ENCODE peak calls at places on chromosomes 13 and 19, in four cellular contexts. N is fibroblast of lung, M is astrocyte of the cerebellum, W is AG04449. X is an unnamed sample.

GRCh38 chr13:79385694-79386093 is 20.4 kb downstream of the RBM26 start:
- DNase-seq in W (no peak), N (no peak), M (no peak), X (no peak)

GRCh38 chr13:79867248-79867647 is 386.3 kb downstream of the NDFIP2 start:
- DNase-seq in W (peak; percentile 31), N (no peak), M (no peak), X (no peak)

GRCh38 chr13:80145291-80145690 is 195.6 kb downstream of the SPRY2 start:
- DNase-seq in W (no peak), M (no peak), N (no peak), X (no peak)

GRCh38 chr13:112897956-112898785 is 70.8 kb upstream of the MCF2L start:
- DNase-seq in M (no peak), W (no peak), N (no peak), X (no peak)

GRCh38 chr19:33697766-33698165 is 76.0 kb downstream of the CHST8 start:
- DNase-seq in M (no peak), W (no peak), N (no peak), X (no peak)

GRCh38 chr19:35177377-35178274 is 23.1 kb downstream of the FXYD5 start:
- DNase-seq in M (no peak), W (no peak), N (no peak), X (no peak)

GRCh38 chr13:110300090-110300815 is 6.7 kb downstream of the COL4A1 start:
- DNase-seq in M (no peak), W (no peak), N (peak; percentile 67), X (no peak)

GRCh38 chr19:52007805-52008557 is at the start of gene ZNF615:
- DNase-seq in M (peak; percentile 65), W (no peak), N (peak; percentile 88), X (no peak)

GRCh38 chr19:49502866-49503581 is 6.8 kb downstream of the RPS11 start:
- DNase-seq in M (peak; percentile 68), W (no peak), N (peak; percentile 91), X (no peak)

GRCh38 chr13:33087091-33087490 is 70.9 kb downstream of the KL start:
- DNase-seq in W (no peak), N (peak; percentile 15), M (no peak), X (no peak)

GRCh38 chr19:39846678-39847486 is 703 bp upstream of the FBL start:
- DNase-seq in W (no peak), M (no peak), N (no peak), X (no peak)

GRCh38 chr13:97226788-97227627 is 4.9 kb downstream of the MBNL2 start:
- DNase-seq in M (no peak), W (no peak), N (no peak), X (no peak)

GRCh38 chr19:8090932-8091331 is 38.4 kb downstream of the CCL25 start:
- DNase-seq in W (no peak), M (no peak), N (no peak), X (no peak)

GRCh38 chr19:49924004-49924880 is 4.8 kb upstream of the ATF5 start:
- DNase-seq in W (no peak), M (no peak), N (peak; percentile 39), X (no peak)

DNA sequence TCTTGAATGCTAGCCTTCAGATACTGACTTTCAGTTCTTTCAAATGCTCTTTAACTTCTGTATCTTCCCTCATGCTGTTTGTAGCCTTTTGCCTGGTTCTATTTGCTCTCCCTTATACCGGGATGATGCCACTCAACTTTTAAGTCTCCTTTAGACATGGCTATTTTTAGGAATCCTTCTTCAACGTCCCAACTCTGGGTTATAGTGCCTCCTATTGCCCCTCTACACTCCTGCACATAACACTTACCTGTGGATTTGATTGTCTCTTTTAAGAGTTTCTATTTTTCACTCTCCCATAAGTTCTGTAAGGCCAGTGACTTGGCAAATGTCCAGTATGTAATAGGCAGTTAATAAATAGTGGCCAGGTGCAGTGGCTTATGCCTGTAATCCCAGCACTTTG is 343.0 kb downstream of the KLF5 start:
- DNase-seq in M (no peak), N (no peak), W (no peak), X (no peak)
- TF ChIP-seq CTCF in M (no peak), N (no peak), W (no peak), X (peak; percentile 59)

DNA sequence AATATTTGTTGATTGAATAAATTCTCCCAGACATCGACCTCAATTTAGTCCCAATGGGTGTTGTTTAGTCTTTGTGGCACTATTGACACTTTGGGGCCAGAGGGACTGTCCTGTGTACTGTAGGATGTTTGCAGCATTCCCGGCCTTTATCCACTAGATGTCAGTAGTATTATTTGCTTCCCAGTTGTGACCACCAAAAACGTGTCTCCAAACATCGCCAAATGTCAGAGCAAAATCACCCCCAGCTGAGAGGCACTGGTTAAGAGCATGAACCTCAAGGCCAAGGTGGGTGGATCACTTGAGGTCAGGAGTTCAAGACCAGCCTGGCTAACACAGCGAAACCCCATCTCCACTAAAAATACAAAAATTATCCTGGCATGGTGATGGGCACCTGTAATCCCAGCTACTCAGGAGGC is 15.4 kb downstream of the NLRP12 start:
- DNase-seq in W (no peak), M (peak; percentile 28), N (peak; percentile 54), X (no peak)
- TF ChIP-seq CTCF in W (peak; percentile 45), M (peak; percentile 76), N (peak; percentile 62), X (peak; percentile 46)

DNA sequence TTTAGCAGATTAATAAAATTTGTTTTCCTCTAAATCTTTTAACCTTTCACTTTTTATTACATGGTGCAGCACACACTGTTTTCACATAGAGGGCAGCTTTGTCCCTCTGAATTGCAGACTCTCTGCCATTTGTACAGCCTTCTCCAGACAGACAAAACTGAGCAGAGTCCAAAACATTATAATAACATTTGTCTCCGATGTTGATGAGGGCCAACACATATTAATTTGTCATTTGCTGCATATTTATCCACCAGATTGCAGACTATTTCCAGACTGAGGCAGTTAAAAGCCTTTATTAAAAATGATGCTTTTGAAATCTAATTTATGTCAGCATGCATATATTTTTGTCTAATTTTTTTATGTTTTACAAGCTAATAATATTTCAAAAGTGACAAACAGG is 1251.9 kb upstream of the SLC10A2 start:
- DNase-seq in M (peak; percentile 31), W (no peak), N (peak; percentile 69), X (no peak)
- TF ChIP-seq CTCF in M (peak; percentile 59), W (peak; percentile 6), N (no peak), X (peak; percentile 73)

DNA sequence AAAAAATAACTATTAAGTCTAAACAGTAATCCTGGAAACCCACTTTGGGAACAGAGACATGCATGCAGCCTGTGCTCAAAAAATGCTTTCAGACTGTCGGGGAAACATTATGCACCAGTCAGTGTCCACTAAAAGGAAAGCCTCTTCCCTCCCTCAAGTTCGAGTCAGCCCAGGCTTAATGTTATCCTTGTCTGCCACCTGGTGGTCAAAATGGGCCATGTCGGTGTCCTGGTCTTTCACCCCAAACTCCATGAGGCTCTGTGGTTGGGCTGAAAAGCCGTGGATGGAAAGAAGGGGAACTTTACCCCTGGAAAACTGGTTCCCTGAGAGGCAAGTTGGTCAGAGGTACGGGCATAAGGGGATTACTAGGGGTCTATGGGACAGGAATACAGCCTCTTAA is 88.4 kb upstream of the ZNF492 start:
- DNase-seq in M (no peak), W (no peak), N (no peak), X (no peak)
- TF ChIP-seq CTCF in M (no peak), W (no peak), N (peak; percentile 10), X (no peak)

GRCh38 chr13:24670927-24671326 is 9.3 kb upstream of the ATP12A start:
- DNase-seq in W (no peak), M (no peak), N (no peak), X (no peak)
- TF ChIP-seq CTCF in W (peak; percentile 36), M (no peak), N (no peak), X (no peak)

GRCh38 chr19:17677002-17677401 is 11.2 kb downstream of the UNC13A start:
- DNase-seq in M (no peak), W (no peak), N (no peak), X (no peak)
- TF ChIP-seq CTCF in M (no peak), W (no peak), N (no peak), X (peak; percentile 54)

GRCh38 chr19:56751078-56751489 is 79.5 kb upstream of the ZNF835 start:
- DNase-seq in M (no peak), W (no peak), N (no peak), X (no peak)

GRCh38 chr19:56746367-56746766 is 74.8 kb upstream of the ZNF835 start:
- DNase-seq in M (no peak), W (no peak), N (no peak), X (no peak)

GRCh38 chr19:56750658-56751057 is 79.1 kb upstream of the ZNF835 start:
- DNase-seq in N (no peak), W (no peak), M (no peak), X (no peak)

DNA sequence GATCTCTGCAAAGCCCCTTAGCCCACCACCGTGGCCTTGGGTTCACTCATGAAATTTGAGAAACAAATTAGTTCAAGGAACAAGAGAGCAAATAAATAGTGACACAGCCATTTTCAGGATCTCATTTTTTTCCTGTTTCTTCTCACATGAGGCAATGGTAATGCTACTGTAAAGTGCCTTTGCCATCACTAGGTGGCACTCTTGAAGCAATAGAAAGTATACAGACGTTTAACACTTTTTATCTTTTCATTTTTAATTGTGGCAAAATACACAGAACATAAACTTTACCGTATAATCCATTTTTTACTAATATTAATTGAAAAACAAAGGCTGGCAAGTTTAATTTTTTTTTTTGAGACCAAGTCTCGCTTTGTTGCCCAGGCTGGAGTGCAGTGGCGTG is 76.9 kb upstream of the ZNF835 start:
- DNase-seq in N (peak; percentile 14), W (no peak), M (no peak), X (no peak)
- TF ChIP-seq CTCF in N (no peak), W (no peak), M (no peak), X (peak; percentile 27)

GRCh38 chr13:49792550-49793324 is at the start of gene KPNA3:
- DNase-seq in M (peak; percentile 93), W (peak; percentile 76), N (peak; percentile 97), X (peak; percentile 73)

GRCh38 chr13:49789961-49790360 is 2.5 kb downstream of the KPNA3 start:
- DNase-seq in M (no peak), W (no peak), N (no peak), X (no peak)

GRCh38 chr13:49786609-49787008 is 5.9 kb downstream of the KPNA3 start:
- DNase-seq in W (no peak), N (no peak), M (no peak), X (no peak)

GRCh38 chr13:49791753-49792549 is 531 bp downstream of the KPNA3 start:
- DNase-seq in N (peak; percentile 35), M (no peak), W (no peak), X (no peak)

GRCh38 chr13:49791214-49791752 is 1.2 kb downstream of the KPNA3 start:
- DNase-seq in M (no peak), N (peak; percentile 63), W (no peak), X (peak; percentile 12)
- TF ChIP-seq CTCF in M (peak; percentile 10), N (no peak), W (no peak), X (peak; percentile 30)

GRCh38 chr13:75800545-75800944 is 164.4 kb downstream of the LMO7 start:
- DNase-seq in M (no peak), W (no peak), N (peak; percentile 37), X (no peak)
- TF ChIP-seq CTCF in M (no peak), W (no peak), N (no peak), X (peak; percentile 16)

GRCh38 chr13:29540799-29541198 is 54.7 kb downstream of the SLC7A1 start:
- DNase-seq in W (no peak), M (no peak), N (no peak), X (no peak)
- TF ChIP-seq CTCF in W (no peak), M (no peak), N (no peak), X (no peak)

X was measured in epithelial cell of proximal tubule.